ENCODE peak calls at places on chromosomes 12 and 14, in eight cellular contexts. One of them, this sample, is unnamed.

GRCh38 chr12:22672951-22673350 is 48.0 kb downstream of the ETNK1 start:
- DNase-seq in IMR-90: peak
- DNase-seq in mammary epithelial cell: peak
- DNase-seq in choroid plexus epithelial cell: peak
- DNase-seq in Caco-2: no peak
- DNase-seq in cardiac fibroblast: peak
- DNase-seq in ascending aorta: no peak
- DNase-seq in AG04449: peak
- DNase-seq in this sample: no peak

GRCh38 chr14:81384900-81385299 is 15.2 kb downstream of the STON2 start:
- DNase-seq in IMR-90: no peak
- DNase-seq in mammary epithelial cell: peak
- DNase-seq in choroid plexus epithelial cell: peak
- DNase-seq in Caco-2: no peak
- DNase-seq in cardiac fibroblast: peak
- DNase-seq in ascending aorta: no peak
- DNase-seq in AG04449: no peak
- DNase-seq in this sample: no peak

GRCh38 chr12:94263011-94263786 is 114.8 kb downstream of the PLXNC1 start:
- DNase-seq in IMR-90: no peak
- DNase-seq in mammary epithelial cell: no peak
- DNase-seq in choroid plexus epithelial cell: no peak
- DNase-seq in Caco-2: no peak
- DNase-seq in cardiac fibroblast: no peak
- DNase-seq in ascending aorta: no peak
- DNase-seq in AG04449: no peak
- DNase-seq in this sample: peak

GRCh38 chr12:20057398-20057797 is 310.9 kb upstream of the PDE3A start:
- DNase-seq in IMR-90: no peak
- DNase-seq in mammary epithelial cell: no peak
- DNase-seq in choroid plexus epithelial cell: no peak
- DNase-seq in Caco-2: no peak
- DNase-seq in cardiac fibroblast: no peak
- DNase-seq in ascending aorta: no peak
- DNase-seq in AG04449: no peak
- DNase-seq in this sample: no peak

GRCh38 chr14:57692671-57693070 is 173.2 kb downstream of the SLC35F4 start:
- DNase-seq in IMR-90: peak
- DNase-seq in mammary epithelial cell: peak
- DNase-seq in choroid plexus epithelial cell: peak
- DNase-seq in Caco-2: peak
- DNase-seq in cardiac fibroblast: peak
- DNase-seq in ascending aorta: no peak
- DNase-seq in AG04449: peak
- DNase-seq in this sample: no peak

GRCh38 chr12:113289361-113289760 is 45.5 kb downstream of the SLC8B1 start:
- DNase-seq in IMR-90: peak
- DNase-seq in mammary epithelial cell: no peak
- DNase-seq in choroid plexus epithelial cell: peak
- DNase-seq in Caco-2: no peak
- DNase-seq in cardiac fibroblast: no peak
- DNase-seq in ascending aorta: no peak
- DNase-seq in AG04449: no peak
- DNase-seq in this sample: no peak

GRCh38 chr14:44113769-44114730 is 393.0 kb downstream of the FSCB start:
- DNase-seq in IMR-90: no peak
- DNase-seq in mammary epithelial cell: no peak
- DNase-seq in choroid plexus epithelial cell: no peak
- DNase-seq in Caco-2: no peak
- DNase-seq in cardiac fibroblast: no peak
- DNase-seq in ascending aorta: no peak
- DNase-seq in AG04449: no peak
- DNase-seq in this sample: no peak

GRCh38 chr12:481422-481821 is 21.7 kb downstream of the B4GALNT3 start:
- DNase-seq in IMR-90: peak
- DNase-seq in mammary epithelial cell: no peak
- DNase-seq in choroid plexus epithelial cell: peak
- DNase-seq in Caco-2: no peak
- DNase-seq in cardiac fibroblast: peak
- DNase-seq in ascending aorta: peak
- DNase-seq in AG04449: no peak
- DNase-seq in this sample: no peak

GRCh38 chr14:20904393-20905029 is 13.3 kb downstream of the RNASE3 start:
- DNase-seq in IMR-90: no peak
- DNase-seq in mammary epithelial cell: no peak
- DNase-seq in choroid plexus epithelial cell: no peak
- DNase-seq in Caco-2: no peak
- DNase-seq in cardiac fibroblast: no peak
- DNase-seq in ascending aorta: no peak
- DNase-seq in AG04449: no peak
- DNase-seq in this sample: no peak

GRCh38 chr12:19190292-19191031 is 60.9 kb downstream of the PLEKHA5 start:
- DNase-seq in IMR-90: peak
- DNase-seq in mammary epithelial cell: peak
- DNase-seq in choroid plexus epithelial cell: peak
- DNase-seq in Caco-2: no peak
- DNase-seq in cardiac fibroblast: peak
- DNase-seq in ascending aorta: no peak
- DNase-seq in AG04449: no peak
- DNase-seq in this sample: no peak

GRCh38 chr14:78848234-78848820 is 678.2 kb downstream of the NRXN3 start:
- DNase-seq in IMR-90: peak
- DNase-seq in mammary epithelial cell: peak
- DNase-seq in choroid plexus epithelial cell: peak
- DNase-seq in Caco-2: peak
- DNase-seq in cardiac fibroblast: peak
- DNase-seq in ascending aorta: no peak
- DNase-seq in AG04449: no peak
- DNase-seq in this sample: no peak

GRCh38 chr14:60648169-60648933 is 926 bp downstream of the SIX1 start:
- DNase-seq in IMR-90: peak
- DNase-seq in mammary epithelial cell: peak
- DNase-seq in choroid plexus epithelial cell: peak
- DNase-seq in Caco-2: peak
- DNase-seq in cardiac fibroblast: no peak
- DNase-seq in ascending aorta: no peak
- DNase-seq in AG04449: no peak
- DNase-seq in this sample: no peak
- H3K4me3 ChIP-seq in IMR-90: peak
- H3K4me3 ChIP-seq in mammary epithelial cell: peak
- H3K4me3 ChIP-seq in choroid plexus epithelial cell: peak
- H3K4me3 ChIP-seq in Caco-2: peak
- H3K4me3 ChIP-seq in cardiac fibroblast: peak
- H3K4me3 ChIP-seq in ascending aorta: peak
- H3K4me3 ChIP-seq in AG04449: peak
- H3K4me3 ChIP-seq in this sample: no peak

GRCh38 chr12:118185602-118186397 is 49.9 kb downstream of the PEBP1 start:
- DNase-seq in IMR-90: no peak
- DNase-seq in mammary epithelial cell: peak
- DNase-seq in choroid plexus epithelial cell: no peak
- DNase-seq in Caco-2: no peak
- DNase-seq in cardiac fibroblast: no peak
- DNase-seq in ascending aorta: no peak
- DNase-seq in AG04449: no peak
- DNase-seq in this sample: no peak
- H3K4me3 ChIP-seq in IMR-90: no peak
- H3K4me3 ChIP-seq in mammary epithelial cell: peak
- H3K4me3 ChIP-seq in choroid plexus epithelial cell: no peak
- H3K4me3 ChIP-seq in Caco-2: no peak
- H3K4me3 ChIP-seq in cardiac fibroblast: no peak
- H3K4me3 ChIP-seq in ascending aorta: no peak
- H3K4me3 ChIP-seq in AG04449: no peak
- H3K4me3 ChIP-seq in this sample: no peak

DNA sequence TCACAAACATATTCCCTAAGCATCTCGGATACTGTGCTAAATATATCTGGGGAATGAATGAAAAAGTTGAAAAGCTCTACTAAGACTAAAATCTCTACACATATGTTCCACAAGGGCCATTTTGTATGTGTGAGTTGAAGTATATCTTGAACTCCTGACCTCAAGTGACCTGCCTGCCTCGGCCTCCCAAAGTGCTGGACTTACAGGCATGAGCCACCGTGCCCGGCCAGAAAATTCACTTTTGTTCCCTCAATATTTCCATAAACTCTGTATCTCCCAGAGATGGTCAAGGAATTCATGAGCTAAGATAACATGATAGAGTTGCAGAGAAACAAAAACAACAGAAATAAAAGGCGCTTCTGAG is 1.5 kb upstream of the TUBA1C start:
- DNase-seq in IMR-90: no peak
- DNase-seq in mammary epithelial cell: no peak
- DNase-seq in choroid plexus epithelial cell: no peak
- DNase-seq in Caco-2: no peak
- DNase-seq in cardiac fibroblast: no peak
- DNase-seq in ascending aorta: no peak
- DNase-seq in AG04449: no peak
- DNase-seq in this sample: no peak
- H3K4me3 ChIP-seq in IMR-90: no peak
- H3K4me3 ChIP-seq in mammary epithelial cell: no peak
- H3K4me3 ChIP-seq in choroid plexus epithelial cell: no peak
- H3K4me3 ChIP-seq in Caco-2: peak
- H3K4me3 ChIP-seq in cardiac fibroblast: no peak
- H3K4me3 ChIP-seq in ascending aorta: no peak
- H3K4me3 ChIP-seq in AG04449: no peak
- H3K4me3 ChIP-seq in this sample: no peak

GRCh38 chr14:70888151-70888499 is 19.1 kb upstream of the PCNX1 start:
- DNase-seq in IMR-90: no peak
- DNase-seq in mammary epithelial cell: no peak
- DNase-seq in choroid plexus epithelial cell: no peak
- DNase-seq in Caco-2: no peak
- DNase-seq in cardiac fibroblast: no peak
- DNase-seq in ascending aorta: no peak
- DNase-seq in AG04449: no peak
- DNase-seq in this sample: no peak
- H3K4me3 ChIP-seq in IMR-90: no peak
- H3K4me3 ChIP-seq in mammary epithelial cell: no peak
- H3K4me3 ChIP-seq in choroid plexus epithelial cell: no peak
- H3K4me3 ChIP-seq in Caco-2: no peak
- H3K4me3 ChIP-seq in cardiac fibroblast: no peak
- H3K4me3 ChIP-seq in ascending aorta: no peak
- H3K4me3 ChIP-seq in AG04449: no peak
- H3K4me3 ChIP-seq in this sample: no peak

GRCh38 chr14:85934123-85934885 is 404.4 kb downstream of the FLRT2 start:
- DNase-seq in IMR-90: no peak
- DNase-seq in mammary epithelial cell: no peak
- DNase-seq in choroid plexus epithelial cell: peak
- DNase-seq in Caco-2: peak
- DNase-seq in cardiac fibroblast: peak
- DNase-seq in ascending aorta: no peak
- DNase-seq in AG04449: no peak
- DNase-seq in this sample: peak
- H3K4me3 ChIP-seq in IMR-90: peak
- H3K4me3 ChIP-seq in mammary epithelial cell: peak
- H3K4me3 ChIP-seq in choroid plexus epithelial cell: peak
- H3K4me3 ChIP-seq in Caco-2: peak
- H3K4me3 ChIP-seq in cardiac fibroblast: no peak
- H3K4me3 ChIP-seq in ascending aorta: peak
- H3K4me3 ChIP-seq in AG04449: peak
- H3K4me3 ChIP-seq in this sample: peak

DNA sequence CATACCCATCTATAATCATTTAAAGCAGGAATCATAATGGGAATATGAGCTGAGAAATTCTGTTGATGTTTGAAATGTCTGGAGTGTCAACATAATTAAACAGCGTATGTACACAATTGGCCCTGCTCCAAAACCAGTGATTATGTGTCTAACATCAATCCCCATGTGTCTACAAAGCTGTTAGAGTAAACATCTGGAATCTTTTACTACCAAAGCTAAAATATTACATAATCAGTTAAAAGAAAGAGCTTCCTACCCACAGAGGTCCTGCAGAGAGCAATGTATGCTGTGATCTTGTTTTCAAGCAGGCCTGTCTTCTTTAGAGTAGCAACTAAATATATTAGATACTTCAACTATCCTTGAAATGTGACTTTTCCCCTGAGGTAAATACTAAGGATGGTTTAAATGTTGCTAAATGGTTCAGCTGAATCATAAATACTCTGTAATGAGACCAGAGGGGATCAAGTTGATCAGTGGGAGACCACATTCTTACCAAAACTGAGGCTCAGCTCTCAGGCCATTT is 74.3 kb downstream of the RASSF8 start:
- DNase-seq in IMR-90: no peak
- DNase-seq in mammary epithelial cell: no peak
- DNase-seq in choroid plexus epithelial cell: peak
- DNase-seq in Caco-2: peak
- DNase-seq in cardiac fibroblast: peak
- DNase-seq in ascending aorta: no peak
- DNase-seq in AG04449: peak
- DNase-seq in this sample: no peak
- H3K4me3 ChIP-seq in IMR-90: no peak
- H3K4me3 ChIP-seq in mammary epithelial cell: no peak
- H3K4me3 ChIP-seq in choroid plexus epithelial cell: no peak
- H3K4me3 ChIP-seq in Caco-2: no peak
- H3K4me3 ChIP-seq in cardiac fibroblast: no peak
- H3K4me3 ChIP-seq in ascending aorta: no peak
- H3K4me3 ChIP-seq in AG04449: no peak
- H3K4me3 ChIP-seq in this sample: no peak

GRCh38 chr14:89430271-89430620 is 13.2 kb upstream of the FOXN3 start:
- DNase-seq in IMR-90: peak
- DNase-seq in mammary epithelial cell: no peak
- DNase-seq in choroid plexus epithelial cell: peak
- DNase-seq in Caco-2: no peak
- DNase-seq in cardiac fibroblast: no peak
- DNase-seq in ascending aorta: no peak
- DNase-seq in AG04449: no peak
- DNase-seq in this sample: no peak
- H3K4me3 ChIP-seq in IMR-90: peak
- H3K4me3 ChIP-seq in mammary epithelial cell: peak
- H3K4me3 ChIP-seq in choroid plexus epithelial cell: peak
- H3K4me3 ChIP-seq in Caco-2: no peak
- H3K4me3 ChIP-seq in cardiac fibroblast: no peak
- H3K4me3 ChIP-seq in ascending aorta: peak
- H3K4me3 ChIP-seq in AG04449: no peak
- H3K4me3 ChIP-seq in this sample: peak

DNA sequence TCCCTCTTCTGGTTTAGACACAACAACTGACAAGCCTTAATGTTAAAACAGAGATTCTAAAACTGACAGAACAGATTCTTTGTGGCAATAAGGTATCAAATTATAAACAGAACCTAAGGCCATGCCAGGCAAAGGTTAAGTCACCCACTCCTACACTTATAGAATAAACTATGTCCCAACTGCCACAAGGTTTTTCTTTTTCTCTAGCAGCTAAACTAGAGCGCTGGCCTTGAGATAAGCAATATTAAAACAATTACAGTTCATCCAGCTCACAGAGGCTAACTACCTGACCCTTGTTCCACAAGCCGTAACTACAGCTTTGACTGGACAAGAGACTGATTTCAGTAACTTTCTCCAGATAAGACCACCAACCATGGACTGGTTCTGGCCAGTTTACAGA is 62.1 kb upstream of the VASH1 start:
- DNase-seq in IMR-90: no peak
- DNase-seq in mammary epithelial cell: no peak
- DNase-seq in choroid plexus epithelial cell: no peak
- DNase-seq in Caco-2: no peak
- DNase-seq in cardiac fibroblast: no peak
- DNase-seq in ascending aorta: no peak
- DNase-seq in AG04449: no peak
- DNase-seq in this sample: no peak
- H3K4me3 ChIP-seq in IMR-90: no peak
- H3K4me3 ChIP-seq in mammary epithelial cell: no peak
- H3K4me3 ChIP-seq in choroid plexus epithelial cell: no peak
- H3K4me3 ChIP-seq in Caco-2: no peak
- H3K4me3 ChIP-seq in cardiac fibroblast: no peak
- H3K4me3 ChIP-seq in ascending aorta: no peak
- H3K4me3 ChIP-seq in AG04449: no peak
- H3K4me3 ChIP-seq in this sample: no peak

GRCh38 chr14:42057176-42057575 is 450.5 kb downstream of the LRFN5 start:
- DNase-seq in IMR-90: peak
- DNase-seq in mammary epithelial cell: no peak
- DNase-seq in choroid plexus epithelial cell: peak
- DNase-seq in Caco-2: no peak
- DNase-seq in cardiac fibroblast: peak
- DNase-seq in ascending aorta: no peak
- DNase-seq in AG04449: no peak
- DNase-seq in this sample: no peak
- H3K4me3 ChIP-seq in IMR-90: no peak
- H3K4me3 ChIP-seq in mammary epithelial cell: no peak
- H3K4me3 ChIP-seq in choroid plexus epithelial cell: no peak
- H3K4me3 ChIP-seq in Caco-2: no peak
- H3K4me3 ChIP-seq in cardiac fibroblast: no peak
- H3K4me3 ChIP-seq in ascending aorta: no peak
- H3K4me3 ChIP-seq in AG04449: no peak
- H3K4me3 ChIP-seq in this sample: no peak

This sample was measured in CD8-positive, alpha-beta T cell.